ENCODE peak calls at places on chromosomes 7 and 10, in ten cellular contexts. D is T-cell; P is NCI-H2081; M is choroid plexus epithelial cell; Q is epithelial cell of esophagus; R is activated naive CD4-positive, alpha-beta T cell treated with anti-CD3 and anti-CD28 coated beads, Interleukin-2, amount 10 ng/mL, durations not matched to agents 7 days and 5 days; U is activated CD4-positive, CD25-positive, alpha-beta regulatory T cell; V is GM19239; H is fibroblast of lung; C is cardiac fibroblast. L is an unnamed sample.

GRCh38 chr7:2230882-2231281 is 1.9 kb downstream of the MAD1L1 start:
- DNase-seq in C (no peak), M (no peak), U (no peak), H (no peak), R (no peak), V (no peak), P (no peak), Q (no peak), D (no peak), L (no peak)

GRCh38 chr7:101743241-101743994 is 74.0 kb upstream of the CUX1 start:
- DNase-seq in U (peak), H (peak), Q (peak), M (peak), P (peak), V (peak), R (peak), D (peak), C (peak), L (peak)

GRCh38 chr7:100582041-100582579 is 3.8 kb downstream of the LRCH4 start:
- DNase-seq in M (no peak), Q (peak), H (no peak), P (no peak), D (no peak), U (no peak), R (no peak), V (no peak), C (no peak), L (no peak)

GRCh38 chr7:149021725-149022062 is 6.6 kb downstream of the PDIA4 start:
- DNase-seq in M (no peak), Q (no peak), R (no peak), H (no peak), P (no peak), V (no peak), C (no peak), D (no peak), U (no peak), L (no peak)

GRCh38 chr10:68594405-68594804 is 34.3 kb downstream of the TET1 start:
- DNase-seq in Q (peak), P (no peak), C (peak), M (peak), H (peak), U (no peak), R (no peak), V (no peak), D (no peak), L (peak)

GRCh38 chr7:65902306-65902705 is 29.4 kb downstream of the VKORC1L1 start:
- DNase-seq in D (no peak), V (no peak), H (no peak), R (no peak), Q (no peak), P (no peak), M (no peak), C (no peak), U (no peak), L (no peak)

GRCh38 chr7:70539196-70539595 is 592.7 kb upstream of the GALNT17 start:
- DNase-seq in R (no peak), V (no peak), P (no peak), H (no peak), Q (peak), M (no peak), U (no peak), D (no peak), C (no peak), L (no peak)

GRCh38 chr7:142959202-142959601 is 3.0 kb downstream of the KEL start:
- DNase-seq in Q (no peak), P (no peak), H (no peak), R (no peak), D (no peak), C (no peak), M (no peak), V (no peak), U (no peak), L (no peak)

GRCh38 chr7:18357691-18358090 is 137.9 kb upstream of the HDAC9 start:
- DNase-seq in V (no peak), C (no peak), D (no peak), M (peak), R (no peak), H (peak), P (peak), Q (peak), U (no peak), L (peak)

GRCh38 chr7:102260856-102261255 is 25.8 kb upstream of the SH2B2 start:
- DNase-seq in R (no peak), M (peak), Q (no peak), U (no peak), D (no peak), C (peak), P (no peak), V (no peak), H (peak), L (no peak)

GRCh38 chr7:5630670-5631069 is 150.8 kb downstream of the RNF216 start:
- DNase-seq in U (no peak), H (no peak), V (no peak), Q (peak), P (no peak), M (no peak), D (peak), R (peak), C (no peak), L (no peak)

GRCh38 chr10:16960573-16960972 is 143.3 kb upstream of the RSU1 start:
- DNase-seq in M (no peak), C (no peak), H (no peak), P (no peak), R (no peak), U (no peak), D (no peak), V (no peak), Q (no peak), L (no peak)

GRCh38 chr10:122252805-122253204 is 18.3 kb upstream of the BTBD16 start:
- DNase-seq in U (no peak), H (peak), D (no peak), Q (peak), P (no peak), R (no peak), V (no peak), M (no peak), C (no peak), L (no peak)

GRCh38 chr7:2048531-2048930 is 184.2 kb downstream of the MAD1L1 start:
- DNase-seq in M (no peak), D (no peak), V (no peak), H (no peak), C (no peak), Q (peak), P (no peak), U (no peak), R (no peak), L (no peak)

GRCh38 chr7:113831509-113831908 is 87.3 kb downstream of the PPP1R3A start:
- DNase-seq in D (no peak), V (no peak), H (no peak), C (no peak), U (no peak), M (peak), R (no peak), Q (peak), P (no peak), L (no peak)

GRCh38 chr7:5500777-5501350 is 77.2 kb upstream of the TNRC18 start:
- DNase-seq in R (no peak), C (no peak), P (no peak), Q (no peak), D (no peak), V (no peak), H (no peak), U (no peak), M (no peak), L (no peak)

GRCh38 chr7:3370068-3370704 is 69.1 kb downstream of the SDK1 start:
- DNase-seq in V (no peak), U (no peak), Q (no peak), H (no peak), P (peak), R (no peak), C (no peak), D (no peak), M (peak), L (no peak)

GRCh38 chr7:39228946-39229345 is 251.2 kb downstream of the POU6F2 start:
- DNase-seq in C (peak), D (no peak), Q (no peak), M (no peak), V (no peak), U (no peak), H (peak), R (no peak), P (no peak), L (peak)